ENCODE peak calls at places on chromosome 5, in ten cellular contexts. L is right lobe of liver, Z is uterus, F is vagina, O is A549, S is adrenal gland, Q is heart left ventricle, R is breast epithelium, X is ovary, W is stomach. H is an unnamed sample.

GRCh38 chr5:60701317-60701988 is 1.5 kb upstream of the DEPDC1B start:
- DNase-seq in L (no peak), Z (no peak), S (no peak), Q (no peak), R (no peak), F (no peak), O (no peak), X (no peak), W (no peak), H (no peak)

GRCh38 chr5:20536339-20536738 is 548.3 kb upstream of the CDH18 start:
- DNase-seq in X (no peak), O (no peak), R (no peak), W (no peak), F (no peak), S (no peak), Z (no peak), L (no peak), Q (no peak), H (no peak)

GRCh38 chr5:14254686-14255085 is 111.5 kb downstream of the TRIO start:
- DNase-seq in L (no peak), X (no peak), S (no peak), W (no peak), R (no peak), F (no peak), Q (no peak), O (no peak), Z (no peak), H (no peak)

GRCh38 chr5:56712895-56713565 is 102.3 kb upstream of the MAP3K1 start:
- DNase-seq in Q (no peak), O (no peak), R (no peak), L (no peak), W (no peak), X (no peak), F (no peak), S (no peak), Z (no peak), H (no peak)

GRCh38 chr5:131109540-131110255 is 55.4 kb downstream of the HINT1 start:
- DNase-seq in L (no peak), W (no peak), F (no peak), X (no peak), Z (no peak), S (peak; percentile 52), Q (no peak), O (peak; percentile 47), R (no peak), H (no peak)

GRCh38 chr5:43065384-43066230 is 25.5 kb upstream of the ANXA2R start:
- DNase-seq in L (peak; percentile 59), R (peak; percentile 66), O (peak; percentile 64), Q (peak; percentile 76), S (peak; percentile 79), X (peak; percentile 69), F (no peak), Z (peak; percentile 55), W (peak; percentile 52), H (peak; percentile 86)

GRCh38 chr5:18744990-18745590 is 1110.8 kb downstream of the TAF11L14 start:
- DNase-seq in R (no peak), Q (no peak), X (no peak), F (no peak), O (no peak), W (no peak), L (no peak), Z (no peak), S (no peak), H (no peak)

GRCh38 chr5:122849746-122850145 is 4.3 kb downstream of the SNX24 start:
- DNase-seq in W (no peak), X (no peak), Q (no peak), F (no peak), R (no peak), L (no peak), S (no peak), O (no peak), Z (no peak), H (no peak)

DNA sequence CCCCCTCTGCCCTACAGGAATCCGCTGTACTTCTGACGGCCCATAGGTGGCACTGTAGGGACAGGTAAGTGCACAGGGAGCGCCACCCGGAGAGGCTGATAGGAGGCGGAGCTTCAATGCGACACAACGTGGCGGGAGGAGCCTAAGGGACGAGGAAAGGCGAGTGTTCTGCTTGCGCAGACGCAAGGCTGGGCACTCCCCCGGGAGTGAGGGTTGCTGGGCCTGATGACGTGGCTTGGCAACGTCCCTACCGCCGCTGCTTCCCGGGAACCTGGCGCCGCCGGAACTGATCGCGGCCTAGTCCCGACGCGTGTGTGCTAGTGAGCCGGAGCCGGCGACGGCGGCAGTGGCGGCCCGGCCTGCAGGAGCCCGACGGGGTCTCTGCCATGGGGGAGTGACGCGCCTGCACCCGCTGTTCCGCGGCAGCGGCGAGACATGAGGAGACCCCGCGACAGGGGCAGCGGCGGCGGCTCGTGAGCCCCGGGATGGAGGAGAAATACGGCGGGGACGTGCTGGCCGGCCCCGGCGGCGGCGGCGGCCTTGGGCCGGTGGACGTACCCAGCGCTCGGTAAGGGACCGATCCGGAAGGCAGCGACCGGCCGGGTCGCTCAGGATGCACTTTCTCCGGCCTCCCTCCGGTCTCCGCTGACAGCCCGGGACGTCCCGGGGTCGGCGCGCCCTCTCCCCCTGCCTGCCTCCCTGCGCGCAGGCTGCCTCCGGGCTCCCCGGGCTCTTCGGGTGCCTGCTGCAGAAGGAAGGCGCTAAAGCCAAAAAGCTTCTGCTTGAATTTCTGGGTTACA is at the start of gene SLC30A5:
- DNase-seq in S (peak; percentile 100), Q (peak; percentile 100), X (peak; percentile 99), Z (peak; percentile 99), R (peak; percentile 99), O (peak; percentile 100), L (peak; percentile 99), F (peak; percentile 99), W (peak; percentile 99), H (peak; percentile 100)
- TF ChIP-seq POLR2A in S (peak; percentile 85), Q (peak; percentile 58), X (peak; percentile 74), Z (peak; percentile 85), R (peak; percentile 44), O (peak; percentile 96), L (peak; percentile 95), F (peak; percentile 65), W (no peak), H (no peak)

DNA sequence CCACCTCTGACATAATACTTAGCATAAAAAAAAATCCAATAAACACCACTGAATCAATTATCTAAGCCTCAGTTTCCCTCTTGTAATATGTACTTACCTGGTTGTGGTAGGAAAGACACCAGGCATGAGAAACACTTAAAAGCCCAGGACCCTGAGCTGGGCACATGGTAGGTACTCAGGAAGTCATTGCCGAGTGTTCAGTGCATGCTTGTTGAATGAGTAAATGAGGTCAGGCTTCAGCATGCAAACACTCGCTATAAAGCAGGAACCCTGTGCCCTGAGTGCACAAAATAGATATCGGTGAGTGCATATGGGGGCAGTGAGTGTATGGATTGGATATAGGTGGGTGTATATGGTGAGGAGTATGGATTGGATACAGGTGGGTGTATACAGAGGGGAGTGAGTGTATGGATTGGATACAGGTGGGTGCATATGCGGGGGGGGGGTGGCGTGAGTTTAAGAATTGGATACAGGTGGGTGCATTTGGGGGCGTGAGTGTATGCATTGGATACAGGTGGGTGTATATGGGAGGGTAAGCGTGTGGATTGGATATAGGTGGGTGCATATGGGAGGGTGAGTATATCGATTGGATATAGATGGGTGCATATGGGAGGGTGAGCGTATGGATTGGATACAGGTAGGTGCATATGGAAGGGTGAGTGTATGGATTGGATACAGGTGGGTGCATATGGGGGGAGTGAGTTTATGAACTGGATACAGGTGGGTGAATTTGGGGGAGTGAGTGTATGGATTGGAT is 194.3 kb upstream of the MSX2 start:
- DNase-seq in S (no peak), X (no peak), W (no peak), Z (no peak), R (no peak), L (no peak), Q (no peak), F (no peak), O (no peak), H (no peak)
- H3K27ac ChIP-seq in S (no peak overlapping the region), X (no peak overlapping the region), W (no peak overlapping the region), Z (no peak overlapping the region), R (no peak overlapping the region), L (no peak overlapping the region), Q (no peak overlapping the region), F (no peak overlapping the region), O (no peak overlapping the region), H (no peak overlapping the region)

GRCh38 chr5:91381134-91381773 is 1.9 kb downstream of the ARRDC3 start:
- DNase-seq in Q (no peak), X (no peak), W (no peak), O (no peak), S (no peak), F (no peak), Z (no peak), R (no peak), L (no peak), H (no peak)
- TF ChIP-seq POLR2A in Q (no peak), X (peak; percentile 24), W (no peak), O (peak; percentile 36), S (peak; percentile 45), F (peak; percentile 37), Z (peak; percentile 82), R (peak; percentile 24), L (peak; percentile 93), H (peak; percentile 70)

DNA sequence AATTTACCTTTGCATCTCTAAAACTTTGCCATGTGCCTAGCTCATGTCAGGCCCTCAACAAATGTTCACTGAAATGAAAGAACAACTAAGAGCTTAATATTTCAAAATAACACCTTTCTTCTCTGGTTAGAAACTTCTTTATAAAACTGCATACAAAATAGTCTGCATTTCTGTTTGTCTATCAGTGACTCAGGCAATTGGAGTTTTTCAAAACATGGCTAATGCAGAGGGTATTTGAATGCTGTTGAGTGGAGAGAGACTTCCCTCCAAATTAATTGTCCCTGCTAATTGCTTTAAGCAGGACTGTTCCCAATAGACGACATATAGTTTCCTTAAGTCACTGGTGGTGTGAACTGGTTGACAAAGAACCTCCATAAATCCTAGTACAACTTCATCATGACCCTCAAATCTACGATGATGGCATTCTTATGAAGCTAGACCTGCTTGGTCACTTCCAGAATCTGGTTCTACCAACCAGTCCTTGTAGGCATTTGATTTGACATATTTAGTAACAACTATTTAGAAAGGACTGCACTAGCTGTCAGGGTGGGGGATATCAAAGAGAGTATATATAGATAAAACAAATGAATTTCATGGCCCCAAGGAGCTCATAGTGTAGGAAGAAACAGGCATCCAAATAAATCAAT is 84.5 kb downstream of the PRLR start:
- DNase-seq in Q (no peak), L (no peak), Z (no peak), O (no peak), X (no peak), W (no peak), F (no peak), S (no peak), R (no peak), H (no peak)
- H3K27ac ChIP-seq in Q (no peak overlapping the region), L (no peak overlapping the region), Z (no peak overlapping the region), O (no peak overlapping the region), X (no peak overlapping the region), W (no peak overlapping the region), F (no peak overlapping the region), S (no peak overlapping the region), R (no peak overlapping the region), H (no peak overlapping the region)